ENCODE peak calls at places on chromosomes 12 and 14, in seven cellular contexts. X, I, N, U, P, K and V are unnamed samples.
A peak's percentile ranks its signal among the peaks of the same experiment; 100 is the strongest.

GRCh38 chr12:121894633-121895032 is 6.0 kb downstream of the PSMD9 start:
- DNase-seq in X (no peak), I (peak; percentile 76), N (no peak), U (peak; percentile 52), P (no peak), K (peak; percentile 54), V (no peak)

GRCh38 chr14:34403646-34404045 is 58.4 kb downstream of the SPTSSA start:
- DNase-seq in X (no peak), I (no peak), N (no peak), U (no peak), P (no peak), K (no peak), V (no peak)

GRCh38 chr14:91409991-91410401 is 7.6 kb downstream of the CCDC88C start:
- DNase-seq in X (no peak), I (no peak), N (no peak), U (no peak), P (no peak), K (no peak), V (no peak)

GRCh38 chr12:94769746-94770396 is 119.5 kb upstream of the TMCC3 start:
- DNase-seq in X (no peak), I (no peak), N (no peak), U (no peak), P (no peak), K (no peak), V (no peak)

GRCh38 chr12:71476513-71476912 is 36.9 kb downstream of the LGR5 start:
- DNase-seq in X (no peak), I (no peak), N (no peak), U (peak; percentile 76), P (no peak), K (no peak), V (no peak)

GRCh38 chr12:30805959-30806358 is 51.2 kb upstream of the CAPRIN2 start:
- DNase-seq in X (no peak), I (no peak), N (no peak), U (no peak), P (no peak), K (no peak), V (no peak)

GRCh38 chr12:106234513-106234912 is 13.3 kb downstream of the CKAP4 start:
- DNase-seq in X (no peak), I (no peak), N (no peak), U (peak; percentile 67), P (no peak), K (no peak), V (no peak)

GRCh38 chr12:25236190-25236589 is 14.5 kb downstream of the KRAS start:
- DNase-seq in X (no peak), I (no peak), N (no peak), U (peak; percentile 36), P (no peak), K (no peak), V (no peak)

GRCh38 chr14:39203659-39204606 is 28.9 kb downstream of the PNN start:
- DNase-seq in X (no peak), I (peak; percentile 96), N (no peak), U (no peak), P (no peak), K (peak; percentile 85), V (no peak)

GRCh38 chr14:68257969-68258368 is 438.4 kb downstream of the RAD51B start:
- DNase-seq in X (no peak), I (no peak), N (no peak), U (no peak), P (no peak), K (no peak), V (no peak)

GRCh38 chr12:132560421-132560830 is 50.0 kb downstream of the LRCOL1 start:
- DNase-seq in X (no peak), I (peak; percentile 85), N (no peak), U (no peak), P (no peak), K (peak; percentile 65), V (no peak)

GRCh38 chr12:24360907-24361306 is 411.4 kb upstream of the SOX5 start:
- DNase-seq in X (no peak), I (no peak), N (no peak), U (peak; percentile 19), P (no peak), K (no peak), V (no peak)

GRCh38 chr14:73795974-73796373 is 55.7 kb upstream of the PTGR2 start:
- DNase-seq in X (no peak), I (no peak), N (no peak), U (peak; percentile 60), P (no peak), K (peak; percentile 92), V (no peak)

GRCh38 chr14:104993808-104994591 is 8.4 kb downstream of the CLBA1 start:
- DNase-seq in X (no peak), I (peak; percentile 39), N (no peak), U (no peak), P (no peak), K (no peak), V (no peak)

GRCh38 chr14:104993306-104993705 is 7.7 kb downstream of the CLBA1 start:
- DNase-seq in X (no peak), I (peak; percentile 28), N (no peak), U (no peak), P (no peak), K (no peak), V (no peak)

GRCh38 chr14:104991896-104992230 is 6.3 kb downstream of the CLBA1 start:
- DNase-seq in X (no peak), I (no peak), N (no peak), U (no peak), P (no peak), K (no peak), V (no peak)

GRCh38 chr14:104994988-104995387 is 9.4 kb downstream of the CLBA1 start:
- DNase-seq in X (no peak), I (no peak), N (no peak), U (no peak), P (no peak), K (no peak), V (no peak)

DNA sequence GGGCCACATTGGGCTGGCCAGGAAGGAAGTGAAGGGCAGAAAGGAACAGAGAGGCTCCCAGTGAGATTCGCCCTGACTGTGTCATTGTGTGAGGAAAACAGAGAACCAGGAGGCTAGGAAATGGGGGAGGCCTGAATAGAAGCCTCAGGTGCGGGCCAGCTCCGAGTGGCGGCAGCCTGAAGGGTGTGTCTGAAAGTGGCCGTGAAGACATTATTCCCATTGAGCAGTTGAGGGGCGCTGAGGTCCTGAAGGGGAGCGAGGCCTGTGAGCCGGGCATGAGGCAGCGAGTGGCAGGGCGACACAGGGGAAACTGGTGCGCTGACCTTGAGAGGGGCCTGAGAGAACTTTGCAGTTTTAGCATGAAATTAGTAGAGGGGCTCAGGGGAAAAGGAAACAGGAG is 6.9 kb downstream of the CLBA1 start:
- DNase-seq in X (no peak), I (no peak), N (no peak), U (no peak), P (no peak), K (no peak), V (no peak)
- H3K27me3 ChIP-seq in X (no peaks in the 10 kb centered on the region), I (no peaks in the 10 kb centered on the region), N (no peaks in the 10 kb centered on the region), U (no peaks in the 10 kb centered on the region), P (no peaks in the 10 kb centered on the region), K (no peaks in the 10 kb centered on the region), V (no peaks in the 10 kb centered on the region)

GRCh38 chr14:76138119-76138757 is 13.5 kb upstream of the GPATCH2L start:
- DNase-seq in X (no peak), I (peak; percentile 62), N (no peak), U (no peak), P (no peak), K (no peak), V (no peak)
- H3K27me3 ChIP-seq in X (peaks cover 89% of the 10 kb centered on the region), I (peaks cover 25% of the 10 kb centered on the region), N (peaks cover 22% of the 10 kb centered on the region), U (peaks cover 42% of the 10 kb centered on the region), P (peaks cover 97% of the 10 kb centered on the region), K (peaks cover 3% of the 10 kb centered on the region), V (no peaks in the 10 kb centered on the region)

GRCh38 chr12:3748620-3749019 is 4.3 kb downstream of the CRACR2A start:
- DNase-seq in X (no peak), I (no peak), N (no peak), U (no peak), P (no peak), K (no peak), V (peak; percentile 49)
- H3K27me3 ChIP-seq in X (peaks cover 7% of the 10 kb centered on the region), I (peaks cover 31% of the 10 kb centered on the region), N (no peaks in the 10 kb centered on the region), U (peaks cover 13% of the 10 kb centered on the region), P (no peaks in the 10 kb centered on the region), K (no peaks in the 10 kb centered on the region), V (no peaks in the 10 kb centered on the region)

DNA sequence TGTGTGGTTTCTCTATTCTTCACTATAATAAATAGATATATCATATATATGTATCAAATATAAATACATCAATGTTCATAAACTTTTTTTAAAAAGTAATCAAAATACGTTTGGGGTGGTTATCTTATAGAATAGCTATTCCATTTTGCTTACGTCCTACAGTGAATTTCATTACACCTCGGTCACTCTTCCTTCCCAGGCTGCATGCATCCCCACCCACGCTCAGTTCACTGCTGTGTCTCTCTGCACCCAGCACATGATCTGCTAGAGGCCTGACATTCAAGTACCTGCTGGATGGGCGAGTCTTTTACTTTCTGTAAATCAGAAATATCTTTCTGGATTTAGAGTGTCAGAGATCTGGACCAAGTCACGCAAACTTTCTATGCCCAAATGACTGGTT is 3.6 kb downstream of the STX2 start:
- DNase-seq in X (no peak), I (peak; percentile 19), N (no peak), U (no peak), P (no peak), K (no peak), V (no peak)
- H3K27me3 ChIP-seq in X (peaks cover 8% of the 10 kb centered on the region), I (no peaks in the 10 kb centered on the region), N (no peaks in the 10 kb centered on the region), U (no peaks in the 10 kb centered on the region), P (no peaks in the 10 kb centered on the region), K (no peaks in the 10 kb centered on the region), V (no peaks in the 10 kb centered on the region)

DNA sequence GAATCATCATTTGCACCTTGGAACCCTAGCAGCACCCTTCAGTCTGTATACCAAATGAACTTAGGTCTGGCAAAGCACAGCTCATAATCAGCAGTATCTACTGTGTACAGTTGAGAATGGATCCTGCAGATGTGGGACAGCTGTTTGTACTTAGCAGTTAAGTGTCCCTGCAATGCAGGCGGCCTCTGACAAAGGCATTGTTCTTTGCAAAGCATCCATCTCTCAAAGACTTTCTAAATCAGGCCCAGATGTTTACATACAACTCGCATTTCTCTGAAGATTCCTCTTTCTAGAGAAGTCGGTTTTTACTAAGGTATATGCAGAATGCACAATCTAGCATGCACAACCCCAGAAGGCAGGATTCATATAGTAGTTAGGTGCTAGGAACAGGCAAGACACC is 170.5 kb upstream of the RBM19 start:
- DNase-seq in X (no peak), I (no peak), N (no peak), U (no peak), P (no peak), K (no peak), V (no peak)
- H3K27me3 ChIP-seq in X (peaks cover 5% of the 10 kb centered on the region), I (peaks cover 6% of the 10 kb centered on the region), N (no peaks in the 10 kb centered on the region), U (peaks cover 2% of the 10 kb centered on the region), P (peaks cover 34% of the 10 kb centered on the region), K (no peaks in the 10 kb centered on the region), V (no peaks in the 10 kb centered on the region)